ENCODE peak calls at places on chromosomes 7 and 10, in five cellular contexts. D, I, L, P and H are unnamed samples.

GRCh38 chr7:115962340-115962739 is 68.2 kb downstream of the TFEC start:
- DNase-seq in D (no peak), I (no peak), L (no peak), P (no peak), H (no peak)

GRCh38 chr7:41924798-41925197 is 221.9 kb upstream of the INHBA start:
- DNase-seq in D (no peak), I (no peak), L (peak), P (no peak), H (no peak)

GRCh38 chr7:149871576-149871975 is 2.2 kb upstream of the ATP6V0E2 start:
- DNase-seq in D (no peak), I (no peak), L (no peak), P (no peak), H (no peak)

GRCh38 chr7:22559829-22560489 is 60.0 kb upstream of the STEAP1B start:
- DNase-seq in D (no peak), I (peak), L (peak), P (peak), H (no peak)

GRCh38 chr7:13851756-13852155 is 137.7 kb downstream of the ETV1 start:
- DNase-seq in D (no peak), I (no peak), L (no peak), P (no peak), H (no peak)

GRCh38 chr7:45885264-45885882 is 2.9 kb upstream of the IGFBP1 start:
- DNase-seq in D (peak), I (no peak), L (peak), P (no peak), H (no peak)

GRCh38 chr7:129898502-129899160 is 54.1 kb downstream of the UBE2H start:
- DNase-seq in D (no peak), I (no peak), L (no peak), P (no peak), H (no peak)

GRCh38 chr7:132183822-132184380 is 392.4 kb downstream of the PLXNA4 start:
- DNase-seq in D (no peak), I (no peak), L (no peak), P (no peak), H (no peak)

GRCh38 chr10:73780966-73781365 is 882 bp upstream of the CHCHD1 start:
- DNase-seq in D (no peak), I (no peak), L (no peak), P (no peak), H (no peak)

GRCh38 chr7:127347567-127348246 is 44.8 kb downstream of the ZNF800 start:
- DNase-seq in D (peak), I (peak), L (no peak), P (peak), H (no peak)
- TF ChIP-seq POLR2A in D (no peak), I (no peak), L (no peak), P (no peak), H (no peak)

GRCh38 chr7:9201928-9202327 is 768.5 kb downstream of the NXPH1 start:
- DNase-seq in D (no peak), I (no peak), L (no peak), P (no peak), H (no peak)
- H3K27ac ChIP-seq in D (no peak), I (no peak), L (no peak), P (no peak), H (no peak)

DNA sequence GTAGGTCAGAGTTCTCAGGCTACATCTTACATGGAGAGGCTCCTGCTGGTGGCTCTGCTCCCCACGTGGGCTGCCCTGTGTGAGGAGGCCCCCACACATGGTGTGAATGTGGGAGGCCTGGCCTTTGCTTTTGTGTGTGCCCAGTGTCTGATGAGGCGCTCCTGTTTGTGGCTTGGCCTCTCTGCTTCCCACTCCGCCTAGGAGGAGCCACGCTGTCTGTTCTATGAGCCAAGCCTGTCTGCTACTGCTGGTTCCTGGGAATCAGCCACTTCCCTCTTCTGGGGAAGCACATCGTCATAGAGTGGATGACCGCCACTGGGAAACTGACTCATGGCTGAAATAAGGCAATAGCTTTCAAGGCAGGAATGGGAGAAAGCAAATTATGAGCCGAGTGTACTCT is 87.1 kb downstream of the CYP26A1 start:
- DNase-seq in D (no peak), I (no peak), L (no peak), P (no peak), H (no peak)
- TF ChIP-seq POLR2A in D (no peak), I (no peak), L (no peak), P (no peak), H (no peak)

DNA sequence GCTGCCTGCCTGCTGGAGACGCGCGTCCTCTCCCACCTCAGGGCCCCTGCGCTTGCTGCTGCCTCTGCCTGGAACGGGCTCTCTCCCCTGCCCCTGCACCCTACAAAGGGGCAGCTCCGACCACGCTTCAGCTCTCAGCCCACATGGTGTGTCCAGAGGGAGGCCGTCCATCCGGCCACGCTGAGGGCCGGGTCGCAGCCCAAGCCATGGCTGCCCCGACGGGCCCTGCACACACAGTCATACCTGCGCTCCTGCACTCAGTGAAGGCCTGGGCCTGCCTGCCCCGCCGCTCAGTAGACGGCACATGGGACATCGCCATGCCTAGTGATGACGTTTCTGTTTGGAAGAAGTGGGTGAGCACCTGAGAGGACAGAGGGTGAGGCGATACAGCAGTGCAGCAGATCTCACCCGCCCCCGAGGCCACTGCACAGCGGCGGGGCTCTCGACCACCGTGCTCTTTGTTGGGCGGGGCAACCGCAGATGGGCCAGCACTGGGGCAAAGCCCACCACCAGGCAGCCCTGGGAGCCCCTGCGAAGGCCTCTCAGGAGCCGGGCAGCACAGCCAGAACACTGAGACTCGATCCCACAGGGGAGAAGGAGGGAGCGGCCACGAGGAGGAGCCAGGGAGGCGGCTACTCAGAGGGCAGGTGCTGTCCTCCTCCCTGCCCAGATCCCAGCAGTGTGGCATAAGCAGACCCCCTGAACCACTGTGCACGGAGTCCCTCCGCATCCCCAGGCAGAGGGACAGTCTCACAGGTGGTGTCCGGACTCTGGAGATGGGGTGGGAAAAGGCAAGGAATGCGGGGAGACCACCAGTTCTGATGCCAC is 129.5 kb downstream of the MAD1L1 start:
- DNase-seq in D (no peak), I (no peak), L (no peak), P (no peak), H (no peak)
- H3K27ac ChIP-seq in D (no peak), I (no peak), L (no peak), P (peak), H (peak)

GRCh38 chr10:46556515-46557318 is at the start of gene GPRIN2:
- DNase-seq in D (peak), I (peak), L (no peak), P (no peak), H (peak)
- TF ChIP-seq POLR2A in D (peak), I (peak), L (no peak), P (no peak), H (no peak)

GRCh38 chr7:73557108-73557396 is 438 bp downstream of the BCL7B start:
- DNase-seq in D (peak), I (peak), L (peak), P (peak), H (no peak)

GRCh38 chr7:73560035-73560835 is 2.7 kb upstream of the BCL7B start:
- DNase-seq in D (no peak), I (no peak), L (no peak), P (no peak), H (no peak)

GRCh38 chr7:73557397-73558257 is at the start of gene BCL7B:
- DNase-seq in D (peak), I (peak), L (peak), P (peak), H (peak)

GRCh38 chr7:73556208-73557107 is 1.0 kb downstream of the BCL7B start:
- DNase-seq in D (no peak), I (no peak), L (no peak), P (no peak), H (no peak)

GRCh38 chr7:73555411-73555982 is 2.0 kb downstream of the BCL7B start:
- DNase-seq in D (no peak), I (no peak), L (no peak), P (no peak), H (no peak)
- H3K27ac ChIP-seq in D (no peak), I (peak), L (peak), P (peak), H (peak)

GRCh38 chr10:29588640-29589421 is 45.9 kb downstream of the SVIL start:
- DNase-seq in D (no peak), I (no peak), L (no peak), P (no peak), H (no peak)
- TF ChIP-seq POLR2A in D (no peak), I (no peak), L (no peak), P (no peak), H (no peak)

DNA sequence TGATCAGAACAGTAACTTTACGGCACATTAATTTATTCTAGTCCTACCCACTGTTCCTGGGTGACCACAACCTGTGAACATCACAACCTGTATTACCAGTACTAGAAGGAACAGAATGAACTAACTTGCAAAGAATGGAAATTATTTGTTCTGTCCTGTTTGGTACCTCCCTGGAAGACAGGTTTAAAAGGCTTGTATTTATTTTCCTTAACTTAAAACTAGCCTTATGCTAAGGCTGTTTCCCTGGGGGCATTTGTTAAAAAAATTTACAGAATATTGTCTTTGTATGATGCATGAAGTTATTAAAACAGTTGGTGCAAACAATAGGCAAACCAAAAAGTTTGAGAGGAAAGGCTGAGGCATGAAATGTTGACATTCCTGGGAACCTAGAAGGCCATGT is 132.7 kb downstream of the DNAJC1 start:
- DNase-seq in D (no peak), I (no peak), L (no peak), P (no peak), H (no peak)
- H3K27ac ChIP-seq in D (no peak), I (no peak), L (no peak), P (no peak), H (no peak)

GRCh38 chr10:97497572-97498075 is 598 bp downstream of the MMS19 start:
- DNase-seq in D (peak), I (peak), L (peak), P (peak), H (no peak)

GRCh38 chr10:97498841-97499560 is at the start of gene UBTD1:
- DNase-seq in D (peak), I (peak), L (no peak), P (peak), H (no peak)

GRCh38 chr10:97500297-97500575 is 1.5 kb downstream of the UBTD1 start:
- DNase-seq in D (no peak), I (no peak), L (no peak), P (no peak), H (no peak)

GRCh38 chr10:97499561-97500296 is 1.0 kb downstream of the UBTD1 start:
- DNase-seq in D (peak), I (peak), L (peak), P (peak), H (no peak)

GRCh38 chr10:97498076-97498840 is at the start of gene MMS19:
- DNase-seq in D (peak), I (peak), L (peak), P (peak), H (peak)
- TF ChIP-seq POLR2A in D (peak), I (peak), L (peak), P (peak), H (peak)